ENCODE peak calls at places on chromosome 17, in four cellular contexts. B is H1, J is K562, T is GM12878. O is an unnamed sample.

GRCh38 chr17:83100220-83100852 is 20.9 kb downstream of the METRNL start:
- DNase-seq in B (no peak), J (no peak), T (no peak), O (no peak)

GRCh38 chr17:30222741-30223175 is 12.7 kb downstream of the SLC6A4 start:
- DNase-seq in B (no peak), J (no peak), T (no peak), O (no peak)

GRCh38 chr17:41667280-41668008 is 21.2 kb upstream of the EIF1 start:
- DNase-seq in B (no peak), J (no peak), T (no peak), O (no peak)

GRCh38 chr17:40516581-40517285 is 15.3 kb upstream of the TNS4 start:
- DNase-seq in B (no peak), J (peak), T (peak), O (no peak)

GRCh38 chr17:73719588-73720071 is 75.4 kb upstream of the SDK2 start:
- DNase-seq in B (no peak), J (no peak), T (no peak), O (no peak)

GRCh38 chr17:6706996-6707395 is 6.2 kb downstream of the SLC13A5 start:
- DNase-seq in B (no peak), J (no peak), T (no peak), O (no peak)

GRCh38 chr17:9456265-9456664 is 119.4 kb downstream of the STX8 start:
- DNase-seq in B (no peak), J (no peak), T (no peak), O (no peak)

GRCh38 chr17:55496094-55496881 is 15.0 kb downstream of the SMIM36 start:
- DNase-seq in B (no peak), J (peak), T (no peak), O (no peak)

GRCh38 chr17:57586099-57586702 is 158.9 kb downstream of the CCDC182 start:
- DNase-seq in B (no peak), J (no peak), T (no peak), O (no peak)

GRCh38 chr17:76599699-76600460 is 14.2 kb upstream of the ST6GALNAC2 start:
- DNase-seq in B (no peak), J (no peak), T (no peak), O (no peak)

GRCh38 chr17:29593546-29594440 is 861 bp downstream of the ANKRD13B start:
- DNase-seq in B (peak), J (peak), T (no peak), O (no peak)

GRCh38 chr17:67218385-67218950 is 26.5 kb downstream of the HELZ start:
- DNase-seq in B (no peak), J (no peak), T (no peak), O (no peak)

GRCh38 chr17:65799454-65799853 is 238.0 kb upstream of the AXIN2 start:
- DNase-seq in B (no peak), J (no peak), T (no peak), O (no peak)

GRCh38 chr17:73118876-73119485 is 26.5 kb upstream of the SLC39A11 start:
- DNase-seq in B (no peak), J (no peak), T (no peak), O (no peak)

GRCh38 chr17:36544049-36544319 is 735 bp upstream of the GGNBP2 start:
- DNase-seq in B (no peak), J (peak), T (peak), O (no peak)

GRCh38 chr17:64992325-64992802 is 64.2 kb downstream of the GNA13 start:
- DNase-seq in B (no peak), J (no peak), T (no peak), O (no peak)

GRCh38 chr17:36082062-36082461 is 7.9 kb downstream of the CCL3 start:
- DNase-seq in B (no peak), J (no peak), T (peak), O (no peak)

GRCh38 chr17:36768355-36768754 is 167.0 kb downstream of the MRM1 start:
- DNase-seq in B (peak), J (peak), T (no peak), O (no peak)

GRCh38 chr17:29760279-29760721 is 137.6 kb upstream of the CORO6 start:
- DNase-seq in B (no peak), J (no peak), T (peak), O (no peak)

GRCh38 chr17:65589321-65589720 is 27.9 kb upstream of the AXIN2 start:
- DNase-seq in B (no peak), J (no peak), T (no peak), O (no peak)

GRCh38 chr17:50290074-50290702 is 15.9 kb downstream of the TMEM92 start:
- DNase-seq in B (no peak), J (no peak), T (no peak), O (no peak)

GRCh38 chr17:15947331-15947730 is 2.4 kb downstream of the ADORA2B start:
- DNase-seq in B (no peak), J (no peak), T (no peak), O (no peak)

GRCh38 chr17:70168044-70168978 is 1.0 kb upstream of the KCNJ2 start:
- DNase-seq in B (peak), J (peak), T (no peak), O (peak)
- TF ChIP-seq ZNF274 in B (no peak), J (no peak), T (no peak), O (no peak)

DNA sequence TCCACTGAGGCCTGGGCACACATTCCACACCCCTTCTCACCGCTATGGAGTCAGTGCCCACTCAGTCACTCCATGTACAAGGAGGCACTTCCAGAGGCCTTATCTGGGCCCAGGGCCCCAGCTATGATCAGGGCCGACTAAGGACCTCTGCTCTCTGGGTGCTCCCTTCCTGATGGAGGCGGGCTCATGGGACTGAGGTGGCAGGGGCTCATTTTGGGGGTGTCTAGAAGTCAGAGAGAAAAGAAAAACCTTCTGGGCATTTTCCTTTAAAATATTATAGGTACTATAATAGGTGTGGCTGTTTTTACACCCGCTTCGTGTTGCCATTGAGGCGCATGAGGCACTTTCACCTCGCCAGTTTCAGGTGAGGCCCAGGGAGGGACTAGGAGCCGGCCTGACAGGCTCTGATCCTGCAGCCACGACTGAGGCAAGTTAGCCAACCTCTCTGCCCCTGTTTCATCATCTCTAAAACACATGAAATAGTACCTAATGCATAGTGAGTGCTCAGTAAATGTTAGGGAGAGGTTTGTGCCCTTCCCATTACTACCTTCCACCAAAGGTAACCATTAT is 14.4 kb downstream of the B9D1 start:
- DNase-seq in B (no peak), J (no peak), T (no peak), O (no peak)
- TF ChIP-seq YY1 in B (no peak), J (no peak), T (no peak), O (no peak)

GRCh38 chr17:33561935-33562334 is 268.8 kb upstream of the ASIC2 start:
- DNase-seq in B (no peak), J (no peak), T (no peak), O (no peak)

GRCh38 chr17:33564146-33564545 is 271.1 kb upstream of the ASIC2 start:
- DNase-seq in B (no peak), J (no peak), T (no peak), O (no peak)

GRCh38 chr17:33562792-33563191 is 269.7 kb upstream of the ASIC2 start:
- DNase-seq in B (no peak), J (no peak), T (no peak), O (no peak)

GRCh38 chr17:33560165-33560564 is 267.1 kb upstream of the ASIC2 start:
- DNase-seq in B (no peak), J (no peak), T (no peak), O (no peak)

GRCh38 chr17:33560871-33561270 is 267.8 kb upstream of the ASIC2 start:
- DNase-seq in B (no peak), J (no peak), T (no peak), O (no peak)
- TF ChIP-seq ZNF274 in B (no peak), J (no peak), T (no peak), O (no peak)

DNA sequence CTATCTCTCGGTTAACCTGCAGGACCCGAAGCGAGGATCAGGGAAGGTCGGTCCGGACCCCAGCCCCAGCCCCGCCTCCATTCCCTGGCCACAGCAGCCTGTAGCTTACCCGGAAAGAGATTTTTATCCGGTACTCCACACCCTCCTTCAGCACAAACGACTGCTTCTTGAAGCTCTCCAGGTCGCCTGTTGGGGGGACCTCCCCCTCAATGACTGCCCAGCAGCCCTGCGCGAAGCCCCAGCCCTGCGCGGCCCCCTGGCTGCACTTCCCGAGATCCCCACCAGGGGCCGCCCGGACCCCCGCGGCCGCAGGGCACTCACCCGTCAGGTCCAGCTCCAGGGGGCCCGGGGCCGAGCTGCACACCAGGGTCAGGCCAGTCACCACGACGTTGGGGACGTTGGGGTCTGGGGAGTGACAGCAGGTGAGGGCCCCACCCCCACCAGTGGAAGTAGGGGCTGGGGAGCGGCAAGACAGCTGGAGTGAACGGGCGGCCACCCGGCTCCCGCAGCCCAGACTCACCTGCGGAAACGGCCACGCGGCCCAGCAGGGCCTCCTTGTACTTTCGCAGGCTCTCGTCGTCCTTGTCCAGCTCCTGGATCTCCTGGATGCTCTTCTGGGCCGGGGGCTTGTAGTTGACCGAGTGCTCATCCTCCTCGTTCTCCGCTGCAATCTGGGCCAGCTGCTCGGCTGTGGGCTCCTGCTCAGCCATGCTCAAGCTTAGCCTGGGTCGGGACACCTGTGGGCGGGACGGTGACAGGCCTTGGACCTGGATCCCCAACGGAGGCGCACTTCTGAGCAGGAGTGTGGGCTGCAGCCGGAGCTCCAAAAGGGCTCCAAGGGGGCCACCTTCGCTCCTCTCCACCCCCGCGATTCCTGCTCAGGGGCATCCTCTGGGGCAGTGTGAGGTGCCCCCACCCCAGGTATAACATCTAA is 1.6 kb downstream of the ARHGDIA start:
- DNase-seq in B (peak), J (peak), T (no peak), O (no peak)
- TF ChIP-seq YY1 in B (no peak), J (peak), T (peak), O (no peak)

GRCh38 chr17:35046740-35047283 is 16.7 kb downstream of the RFFL start:
- DNase-seq in B (no peak), J (peak), T (peak), O (no peak)
- TF ChIP-seq ZNF274 in B (no peak), J (no peak), T (no peak), O (no peak)